ENCODE peak calls at places on chromosomes 11 and 22, in five cellular contexts. One of them, this sample, is unnamed.

GRCh38 chr22:21861856-21862255 is 5.6 kb downstream of the MAPK1 start:
- DNase-seq in thoracic aorta: no peak
- DNase-seq in brain microvascular endothelial cell: no peak
- DNase-seq in GM23338: no peak
- DNase-seq in fibroblast of lung: no peak
- DNase-seq in this sample: no peak

GRCh38 chr22:37762389-37762836 is 45.3 kb upstream of the GCAT start:
- DNase-seq in thoracic aorta: no peak
- DNase-seq in brain microvascular endothelial cell: no peak
- DNase-seq in GM23338: no peak
- DNase-seq in fibroblast of lung: no peak
- DNase-seq in this sample: no peak

GRCh38 chr11:70365536-70365912 is 32.8 kb upstream of the CTTN start:
- DNase-seq in GM23338: no peak
- DNase-seq in thoracic aorta: no peak
- DNase-seq in fibroblast of lung: no peak
- DNase-seq in brain microvascular endothelial cell: no peak
- DNase-seq in this sample: no peak

GRCh38 chr22:17303840-17304779 is 65.2 kb upstream of the CECR2 start:
- DNase-seq in GM23338: no peak
- DNase-seq in thoracic aorta: no peak
- DNase-seq in fibroblast of lung: no peak
- DNase-seq in brain microvascular endothelial cell: no peak
- DNase-seq in this sample: no peak

GRCh38 chr11:16356057-16356750 is at the start of gene SOX6:
- DNase-seq in brain microvascular endothelial cell: peak; percentile 5
- DNase-seq in thoracic aorta: no peak
- DNase-seq in GM23338: peak; percentile 27
- DNase-seq in fibroblast of lung: peak; percentile 82
- DNase-seq in this sample: no peak

GRCh38 chr11:17063171-17064002 is 14.1 kb downstream of the RPS13 start:
- DNase-seq in brain microvascular endothelial cell: peak; percentile 50
- DNase-seq in GM23338: peak; percentile 85
- DNase-seq in fibroblast of lung: peak; percentile 28
- DNase-seq in thoracic aorta: no peak
- DNase-seq in this sample: no peak

GRCh38 chr11:842370-843002 is at the start of the genes POLR2L and TSPAN4:
- DNase-seq in brain microvascular endothelial cell: peak; percentile 71
- DNase-seq in thoracic aorta: peak; percentile 60
- DNase-seq in GM23338: peak; percentile 96
- DNase-seq in fibroblast of lung: peak; percentile 88
- DNase-seq in this sample: no peak

GRCh38 chr11:130611791-130612251 is 163.4 kb downstream of the ADAMTS15 start:
- DNase-seq in fibroblast of lung: peak; percentile 87
- DNase-seq in thoracic aorta: no peak
- DNase-seq in brain microvascular endothelial cell: peak; percentile 66
- DNase-seq in GM23338: no peak
- DNase-seq in this sample: peak; percentile 86

GRCh38 chr22:41822289-41823057 is 10.4 kb upstream of the SREBF2 start:
- DNase-seq in GM23338: peak; percentile 79
- DNase-seq in thoracic aorta: no peak
- DNase-seq in fibroblast of lung: peak; percentile 81
- DNase-seq in brain microvascular endothelial cell: peak; percentile 61
- DNase-seq in this sample: no peak

GRCh38 chr22:37259540-37260029 is 15.5 kb upstream of the RAC2 start:
- DNase-seq in GM23338: peak; percentile 81
- DNase-seq in brain microvascular endothelial cell: peak; percentile 53
- DNase-seq in fibroblast of lung: peak; percentile 61
- DNase-seq in thoracic aorta: no peak
- DNase-seq in this sample: no peak

GRCh38 chr22:20641919-20642579 is 131.9 kb upstream of the SERPIND1 start:
- DNase-seq in brain microvascular endothelial cell: no peak
- DNase-seq in thoracic aorta: no peak
- DNase-seq in GM23338: no peak
- DNase-seq in fibroblast of lung: no peak
- DNase-seq in this sample: no peak

GRCh38 chr11:64590763-64591221 is at the start of gene SLC22A12:
- DNase-seq in brain microvascular endothelial cell: no peak
- DNase-seq in thoracic aorta: no peak
- DNase-seq in GM23338: no peak
- DNase-seq in fibroblast of lung: no peak
- DNase-seq in this sample: no peak

GRCh38 chr22:40721266-40721665 is 42.0 kb downstream of the MCHR1 start:
- DNase-seq in GM23338: peak; percentile 45
- DNase-seq in thoracic aorta: no peak
- DNase-seq in brain microvascular endothelial cell: no peak
- DNase-seq in fibroblast of lung: peak; percentile 79
- DNase-seq in this sample: no peak

GRCh38 chr11:20672575-20672974 is 3.2 kb downstream of the NELL1 start:
- DNase-seq in thoracic aorta: no peak
- DNase-seq in GM23338: peak; percentile 64
- DNase-seq in brain microvascular endothelial cell: no peak
- DNase-seq in fibroblast of lung: no peak
- DNase-seq in this sample: no peak

GRCh38 chr11:132850106-132850505 is 682.2 kb downstream of the OPCML start:
- DNase-seq in fibroblast of lung: no peak
- DNase-seq in GM23338: no peak
- DNase-seq in brain microvascular endothelial cell: no peak
- DNase-seq in thoracic aorta: no peak
- DNase-seq in this sample: no peak

GRCh38 chr11:62108017-62108750 is 15.6 kb upstream of the INCENP start:
- DNase-seq in fibroblast of lung: peak; percentile 62
- DNase-seq in brain microvascular endothelial cell: peak; percentile 24
- DNase-seq in GM23338: peak; percentile 92
- DNase-seq in thoracic aorta: no peak
- DNase-seq in this sample: no peak

GRCh38 chr11:123560001-123560400 is 94.4 kb downstream of the SCN3B start:
- DNase-seq in GM23338: peak; percentile 62
- DNase-seq in thoracic aorta: no peak
- DNase-seq in fibroblast of lung: peak; percentile 83
- DNase-seq in brain microvascular endothelial cell: peak; percentile 75
- DNase-seq in this sample: peak; percentile 51

GRCh38 chr11:128687321-128687720 is 6.6 kb upstream of the FLI1 start:
- DNase-seq in GM23338: peak; percentile 84
- DNase-seq in brain microvascular endothelial cell: no peak
- DNase-seq in fibroblast of lung: no peak
- DNase-seq in thoracic aorta: no peak
- DNase-seq in this sample: no peak

GRCh38 chr22:19968450-19968891 is 26.9 kb upstream of the TXNRD2 start:
- DNase-seq in GM23338: no peak
- DNase-seq in fibroblast of lung: no peak
- DNase-seq in brain microvascular endothelial cell: no peak
- DNase-seq in thoracic aorta: no peak
- DNase-seq in this sample: no peak

GRCh38 chr11:34860034-34860433 is 56.1 kb downstream of the APIP start:
- DNase-seq in fibroblast of lung: no peak
- DNase-seq in thoracic aorta: no peak
- DNase-seq in GM23338: no peak
- DNase-seq in brain microvascular endothelial cell: no peak
- DNase-seq in this sample: no peak

GRCh38 chr11:45917286-45917622 is 423 bp downstream of the PEX16 start:
- DNase-seq in brain microvascular endothelial cell: no peak
- DNase-seq in GM23338: no peak
- DNase-seq in fibroblast of lung: no peak
- DNase-seq in thoracic aorta: no peak
- DNase-seq in this sample: no peak

GRCh38 chr11:68381716-68382115 is 69.3 kb downstream of the LRP5 start:
- DNase-seq in GM23338: no peak
- DNase-seq in brain microvascular endothelial cell: no peak
- DNase-seq in fibroblast of lung: no peak
- DNase-seq in thoracic aorta: no peak
- DNase-seq in this sample: no peak

GRCh38 chr11:27553186-27553585 is 46.6 kb upstream of the LIN7C start:
- DNase-seq in brain microvascular endothelial cell: no peak
- DNase-seq in GM23338: no peak
- DNase-seq in thoracic aorta: no peak
- DNase-seq in fibroblast of lung: peak; percentile 65
- DNase-seq in this sample: no peak

GRCh38 chr22:24592846-24593809 is at the start of gene LRRC75B:
- DNase-seq in GM23338: peak; percentile 92
- DNase-seq in thoracic aorta: peak; percentile 56
- DNase-seq in brain microvascular endothelial cell: peak; percentile 66
- DNase-seq in fibroblast of lung: peak; percentile 84
- DNase-seq in this sample: peak; percentile 19

GRCh38 chr11:70541176-70541575 is 142.8 kb downstream of the CTTN start:
- DNase-seq in brain microvascular endothelial cell: no peak
- DNase-seq in thoracic aorta: no peak
- DNase-seq in fibroblast of lung: no peak
- DNase-seq in GM23338: no peak
- DNase-seq in this sample: no peak

GRCh38 chr11:94558932-94559331 is 8.2 kb upstream of the PIWIL4 start:
- DNase-seq in fibroblast of lung: no peak
- DNase-seq in thoracic aorta: no peak
- DNase-seq in brain microvascular endothelial cell: no peak
- DNase-seq in GM23338: no peak
- DNase-seq in this sample: no peak

GRCh38 chr11:16184588-16184987 is 171.8 kb downstream of the SOX6 start:
- DNase-seq in fibroblast of lung: peak; percentile 81
- DNase-seq in GM23338: no peak
- DNase-seq in brain microvascular endothelial cell: peak; percentile 88
- DNase-seq in thoracic aorta: no peak
- DNase-seq in this sample: peak; percentile 42

GRCh38 chr11:62707277-62707771 is at the start of the genes BSCL2 and GNG3:
- DNase-seq in GM23338: peak; percentile 99
- DNase-seq in brain microvascular endothelial cell: no peak
- DNase-seq in fibroblast of lung: peak; percentile 26
- DNase-seq in thoracic aorta: no peak
- DNase-seq in this sample: no peak

GRCh38 chr22:23098718-23099524 is 28.6 kb downstream of the GNAZ start:
- DNase-seq in fibroblast of lung: peak; percentile 6
- DNase-seq in GM23338: no peak
- DNase-seq in thoracic aorta: no peak
- DNase-seq in brain microvascular endothelial cell: no peak
- DNase-seq in this sample: no peak

GRCh38 chr22:23098230-23098705 is 27.9 kb downstream of the GNAZ start:
- DNase-seq in thoracic aorta: no peak
- DNase-seq in fibroblast of lung: no peak
- DNase-seq in brain microvascular endothelial cell: no peak
- DNase-seq in GM23338: no peak
- DNase-seq in this sample: no peak

GRCh38 chr22:23100124-23100801 is 29.9 kb downstream of the GNAZ start:
- DNase-seq in fibroblast of lung: no peak
- DNase-seq in thoracic aorta: no peak
- DNase-seq in GM23338: no peak
- DNase-seq in brain microvascular endothelial cell: no peak
- DNase-seq in this sample: no peak

GRCh38 chr22:23097412-23098229 is 27.3 kb downstream of the GNAZ start:
- DNase-seq in brain microvascular endothelial cell: no peak
- DNase-seq in fibroblast of lung: no peak
- DNase-seq in GM23338: no peak
- DNase-seq in thoracic aorta: no peak
- DNase-seq in this sample: no peak

GRCh38 chr22:23099525-23099792 is 29.1 kb downstream of the GNAZ start:
- DNase-seq in fibroblast of lung: no peak
- DNase-seq in brain microvascular endothelial cell: no peak
- DNase-seq in GM23338: no peak
- DNase-seq in thoracic aorta: no peak
- DNase-seq in this sample: no peak
- H3K27me3 ChIP-seq in fibroblast of lung: no peaks in the 10 kb centered on the region
- H3K27me3 ChIP-seq in brain microvascular endothelial cell: peaks cover 33% of the 10 kb centered on the region
- H3K27me3 ChIP-seq in GM23338: no peaks in the 10 kb centered on the region
- H3K27me3 ChIP-seq in thoracic aorta: no peaks in the 10 kb centered on the region
- H3K27me3 ChIP-seq in this sample: no peaks in the 10 kb centered on the region

DNA sequence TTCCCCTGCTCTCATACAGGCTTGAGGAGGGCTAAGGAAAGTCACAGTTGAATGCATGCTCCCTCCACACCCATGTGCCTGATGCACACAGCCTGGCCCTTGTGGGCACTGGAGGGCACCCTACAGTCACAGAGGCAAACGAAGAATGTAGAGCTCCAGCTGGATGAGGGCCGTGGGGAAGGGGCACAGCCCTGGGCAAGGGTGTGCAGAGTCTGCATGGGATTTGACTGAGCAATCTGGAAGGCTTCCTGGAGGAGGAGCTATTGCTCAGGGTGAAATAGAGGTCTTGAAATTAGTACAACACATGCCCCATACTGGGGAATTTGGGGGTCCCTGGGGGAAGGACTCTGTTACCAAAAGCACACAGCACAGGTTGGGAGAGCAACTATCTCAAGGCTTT is 64.0 kb downstream of the KCNQ1 start:
- DNase-seq in fibroblast of lung: no peak
- DNase-seq in brain microvascular endothelial cell: no peak
- DNase-seq in thoracic aorta: no peak
- DNase-seq in GM23338: no peak
- DNase-seq in this sample: no peak
- H3K27me3 ChIP-seq in fibroblast of lung: no peaks in the 10 kb centered on the region
- H3K27me3 ChIP-seq in brain microvascular endothelial cell: peaks cover 6% of the 10 kb centered on the region
- H3K27me3 ChIP-seq in thoracic aorta: no peaks in the 10 kb centered on the region
- H3K27me3 ChIP-seq in GM23338: peaks cover 56% of the 10 kb centered on the region
- H3K27me3 ChIP-seq in this sample: no peaks in the 10 kb centered on the region

GRCh38 chr11:60477035-60477445 is 15.5 kb upstream of the MS4A12 start:
- DNase-seq in brain microvascular endothelial cell: no peak
- DNase-seq in fibroblast of lung: no peak
- DNase-seq in GM23338: no peak
- DNase-seq in thoracic aorta: no peak
- DNase-seq in this sample: no peak
- H3K27me3 ChIP-seq in brain microvascular endothelial cell: no peaks in the 10 kb centered on the region
- H3K27me3 ChIP-seq in fibroblast of lung: no peaks in the 10 kb centered on the region
- H3K27me3 ChIP-seq in GM23338: no peaks in the 10 kb centered on the region
- H3K27me3 ChIP-seq in thoracic aorta: no peaks in the 10 kb centered on the region
- H3K27me3 ChIP-seq in this sample: no peaks in the 10 kb centered on the region

GRCh38 chr11:134399996-134400395 is 12.0 kb downstream of the B3GAT1 start:
- DNase-seq in brain microvascular endothelial cell: no peak
- DNase-seq in fibroblast of lung: no peak
- DNase-seq in GM23338: no peak
- DNase-seq in thoracic aorta: no peak
- DNase-seq in this sample: no peak
- H3K27me3 ChIP-seq in brain microvascular endothelial cell: no peaks in the 10 kb centered on the region
- H3K27me3 ChIP-seq in fibroblast of lung: no peaks in the 10 kb centered on the region
- H3K27me3 ChIP-seq in GM23338: no peaks in the 10 kb centered on the region
- H3K27me3 ChIP-seq in thoracic aorta: peaks cover 3% of the 10 kb centered on the region
- H3K27me3 ChIP-seq in this sample: no peaks in the 10 kb centered on the region

DNA sequence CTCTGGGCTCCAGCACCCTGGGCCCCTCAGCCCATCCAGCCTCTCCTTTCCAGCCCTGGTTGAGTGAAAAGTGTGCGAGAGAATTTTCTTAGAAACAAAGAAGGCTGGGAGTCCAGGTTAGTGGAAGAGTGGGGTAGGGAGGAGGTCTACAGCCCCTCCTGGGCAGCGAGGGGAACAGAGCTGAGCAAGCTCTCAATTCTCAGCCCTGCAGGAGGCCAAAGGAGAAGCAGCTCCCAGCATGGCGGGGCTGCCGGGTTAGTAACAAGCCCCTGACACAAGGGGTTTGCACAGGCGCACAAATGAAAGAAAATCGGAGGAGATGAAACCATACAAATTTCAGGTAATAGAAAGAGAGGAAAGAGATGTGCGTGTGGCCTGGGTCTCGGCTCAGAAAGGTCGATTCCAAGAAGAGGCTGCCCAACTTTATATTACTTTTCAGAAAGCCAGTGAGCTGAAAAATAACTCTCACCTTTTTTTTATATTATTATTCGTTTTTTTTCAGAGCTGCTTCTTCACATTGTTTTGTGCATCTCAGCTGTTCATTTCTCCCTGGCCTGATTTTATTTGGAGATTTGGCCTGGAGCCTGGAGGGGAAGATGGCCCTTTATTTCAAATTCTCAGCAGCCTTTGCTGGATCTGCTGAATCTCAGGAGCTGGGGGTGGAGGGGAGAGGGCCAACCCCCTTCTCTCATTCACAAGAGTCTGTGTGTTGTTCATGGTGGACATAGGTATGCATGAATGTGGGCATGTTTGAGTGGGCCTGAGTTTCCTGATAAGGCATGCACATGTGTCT is 583.2 kb downstream of the BUD13 start:
- DNase-seq in brain microvascular endothelial cell: no peak
- DNase-seq in thoracic aorta: no peak
- DNase-seq in GM23338: peak; percentile 68
- DNase-seq in fibroblast of lung: no peak
- DNase-seq in this sample: no peak
- H3K27me3 ChIP-seq in brain microvascular endothelial cell: no peaks in the 10 kb centered on the region
- H3K27me3 ChIP-seq in thoracic aorta: no peaks in the 10 kb centered on the region
- H3K27me3 ChIP-seq in GM23338: peaks cover 17% of the 10 kb centered on the region
- H3K27me3 ChIP-seq in fibroblast of lung: no peaks in the 10 kb centered on the region
- H3K27me3 ChIP-seq in this sample: no peaks in the 10 kb centered on the region